ENCODE peak calls at places on chromosomes 3 and 15, in four cellular contexts. A, M, Y and E are unnamed samples.

GRCh38 chr3:55484191-55484644 is 2.9 kb downstream of the WNT5A start:
- DNase-seq in A (no peak), M (no peak), Y (peak), E (no peak)

GRCh38 chr15:74776851-74777768 is 4.8 kb upstream of the CSK start:
- DNase-seq in A (no peak), M (no peak), Y (no peak), E (no peak)

GRCh38 chr3:156751461-156752025 is 74.6 kb upstream of the LEKR1 start:
- DNase-seq in A (no peak), M (no peak), Y (no peak), E (no peak)

GRCh38 chr3:107619549-107619948 is 96.8 kb downstream of the BBX start:
- DNase-seq in A (no peak), M (no peak), Y (no peak), E (no peak)

GRCh38 chr3:39192490-39193092 is at the start of gene XIRP1:
- DNase-seq in A (no peak), M (no peak), Y (no peak), E (no peak)

GRCh38 chr3:143736205-143736604 is 112.1 kb downstream of the SLC9A9 start:
- DNase-seq in A (no peak), M (no peak), Y (no peak), E (no peak)

GRCh38 chr3:50696276-50696675 is 21.5 kb downstream of the DOCK3 start:
- DNase-seq in A (no peak), M (no peak), Y (no peak), E (no peak)

GRCh38 chr3:29763115-29763514 is 482.2 kb downstream of the RBMS3 start:
- DNase-seq in A (no peak), M (no peak), Y (no peak), E (no peak)

GRCh38 chr15:24752354-24752753 is 76.8 kb downstream of the NPAP1 start:
- DNase-seq in A (no peak), M (no peak), Y (no peak), E (no peak)

GRCh38 chr3:138727371-138727770 is 107.4 kb downstream of the PIK3CB start:
- DNase-seq in A (peak), M (no peak), Y (no peak), E (no peak)

GRCh38 chr3:115885621-115886020 is 262.3 kb downstream of the GAP43 start:
- DNase-seq in A (peak), M (no peak), Y (no peak), E (no peak)

GRCh38 chr15:32843211-32843907 is 125.6 kb downstream of the GREM1 start:
- DNase-seq in A (no peak), M (no peak), Y (no peak), E (no peak)

GRCh38 chr15:37891754-37892368 is 42.6 kb upstream of the TMCO5A start:
- DNase-seq in A (peak), M (peak), Y (peak), E (no peak)

GRCh38 chr3:52524752-52525661 is 8.7 kb downstream of the NT5DC2 start:
- DNase-seq in A (no peak), M (no peak), Y (peak), E (peak)

GRCh38 chr15:90677807-90678790 is 39.0 kb upstream of the BLM start:
- DNase-seq in A (no peak), M (no peak), Y (no peak), E (no peak)

GRCh38 chr3:159260049-159260662 is 458.3 kb downstream of the MFSD1 start:
- DNase-seq in A (peak), M (peak), Y (peak), E (no peak)

GRCh38 chr3:149393355-149394165 is 16.1 kb upstream of the TM4SF1 start:
- DNase-seq in A (peak), M (peak), Y (peak), E (peak)

GRCh38 chr15:79953951-79954444 is 17.0 kb downstream of the BCL2A1 start:
- DNase-seq in A (no peak), M (no peak), Y (no peak), E (no peak)

GRCh38 chr15:71443538-71443937 is 328.3 kb downstream of the THSD4 start:
- DNase-seq in A (peak), M (peak), Y (peak), E (peak)

GRCh38 chr3:25428003-25428861 is at the start of gene RARB:
- DNase-seq in A (peak), M (no peak), Y (peak), E (peak)

GRCh38 chr3:140050977-140051957 is 116.3 kb downstream of the CLSTN2 start:
- DNase-seq in A (peak), M (peak), Y (no peak), E (no peak)

GRCh38 chr3:151382671-151383070 is 1.9 kb downstream of the P2RY12 start:
- DNase-seq in A (no peak), M (no peak), Y (no peak), E (no peak)

GRCh38 chr3:3184876-3185275 is 5.4 kb upstream of the CRBN start:
- DNase-seq in A (no peak), M (no peak), Y (no peak), E (no peak)

GRCh38 chr3:155326901-155327300 is 33.4 kb upstream of the STRIT1 start:
- DNase-seq in A (no peak), M (no peak), Y (no peak), E (no peak)

GRCh38 chr3:61634678-61635077 is 73.3 kb downstream of the PTPRG start:
- DNase-seq in A (no peak), M (no peak), Y (no peak), E (no peak)

GRCh38 chr3:48633743-48634142 is 1.5 kb downstream of the SLC26A6 start:
- DNase-seq in A (no peak), M (no peak), Y (no peak), E (no peak)
- H3K27ac ChIP-seq in A (no peak), M (no peak), Y (no peak), E (no peak)

DNA sequence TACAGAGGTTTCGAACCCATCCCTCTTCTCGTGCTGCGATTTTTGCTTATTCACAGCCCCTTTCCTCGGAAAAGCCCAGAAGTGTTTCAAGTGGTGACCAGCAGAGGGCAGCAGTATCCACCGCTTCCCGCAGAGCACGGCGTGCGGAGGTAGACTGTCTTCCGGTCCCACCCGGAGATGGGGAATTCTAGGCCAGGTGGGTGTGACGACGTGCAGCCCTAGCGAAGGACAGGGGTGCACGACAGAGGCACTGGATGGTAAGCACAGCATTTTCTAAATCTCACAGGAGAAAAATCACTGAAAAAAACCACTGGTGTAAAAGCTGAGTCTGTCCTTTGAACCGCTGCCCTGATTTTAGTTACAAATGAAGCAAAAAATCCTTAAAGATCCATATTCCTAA is 7.4 kb upstream of the PSMD6 start:
- DNase-seq in A (peak), M (peak), Y (peak), E (peak)
- H3K27ac ChIP-seq in A (no peak), M (peak), Y (no peak), E (no peak)

GRCh38 chr15:62845239-62846126 is 197.1 kb upstream of the TPM1 start:
- DNase-seq in A (no peak), M (no peak), Y (no peak), E (no peak)
- H3K27ac ChIP-seq in A (no peak), M (no peak), Y (no peak), E (no peak)

DNA sequence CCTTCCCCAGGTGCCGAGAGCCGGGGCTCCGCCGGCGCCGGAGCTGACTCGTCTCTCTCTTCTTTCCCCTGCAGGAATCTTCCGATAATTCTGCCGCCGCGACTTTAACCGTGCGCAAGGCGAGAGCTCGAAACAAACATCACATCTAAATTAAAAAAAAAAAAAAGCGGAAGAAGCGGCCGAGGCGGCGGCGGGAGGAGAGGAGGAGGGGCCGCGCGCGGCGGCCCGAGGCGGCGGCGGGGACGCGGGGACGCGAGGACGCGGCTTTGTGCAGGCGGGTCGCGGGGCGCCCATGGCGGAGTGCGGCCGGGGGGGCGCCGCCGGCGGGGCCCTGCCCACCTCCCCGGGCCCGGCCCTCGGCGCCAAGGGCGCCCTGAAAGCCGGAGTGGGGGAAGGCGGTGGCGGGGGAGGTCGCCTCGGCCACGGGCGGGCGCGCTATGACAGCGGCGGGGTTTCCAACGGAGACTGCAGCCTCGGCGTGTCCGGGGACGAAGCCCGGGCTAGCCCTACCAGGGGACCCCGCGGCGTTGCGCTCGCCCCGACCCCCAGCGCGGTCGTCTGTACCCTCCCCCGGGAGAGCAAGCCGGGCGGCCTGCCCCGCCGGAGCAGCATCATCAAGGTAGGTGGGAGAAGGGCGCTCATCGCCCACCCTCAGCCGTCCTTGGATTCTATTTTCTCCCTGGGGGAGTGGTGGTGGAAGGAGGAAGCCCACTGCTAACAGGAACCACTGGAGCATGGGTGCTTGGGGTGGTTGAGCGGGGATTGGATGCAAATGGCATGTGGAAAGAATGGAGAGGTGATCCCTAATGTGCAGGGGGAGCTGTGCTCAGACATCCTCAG is at the start of gene PLCL2:
- DNase-seq in A (peak), M (peak), Y (peak), E (peak)
- H3K27ac ChIP-seq in A (no peak), M (peak), Y (peak), E (peak)